ENCODE peak calls at places on chromosomes 1 and 21, in five cellular contexts. X is A549, N is HepG2, M is GM23338, Y is stomach. K is an unnamed sample. For H3K4me1, the result is how much of the 10 kb centered on the place peaks cover.

GRCh38 chr1:226309398-226310122 is 596 bp upstream of the LIN9 start:
- DNase-seq in M (peak), Y (no peak), X (peak), N (peak), K (no peak)

GRCh38 chr1:21933397-21934248 is 3.5 kb downstream of the HSPG2 start:
- DNase-seq in M (peak), Y (peak), N (no peak), X (no peak), K (peak)

GRCh38 chr1:190353538-190354101 is 124.0 kb downstream of the BRINP3 start:
- DNase-seq in M (no peak), N (no peak), X (no peak), Y (no peak), K (no peak)

GRCh38 chr21:42572906-42573495 is 59.3 kb downstream of the SLC37A1 start:
- DNase-seq in Y (peak), N (no peak), X (no peak), M (no peak), K (no peak)

GRCh38 chr1:59994302-59995198 is 68.0 kb upstream of the CYP2J2 start:
- DNase-seq in N (no peak), M (no peak), X (no peak), Y (no peak), K (no peak)

GRCh38 chr21:32392880-32393676 is at the start of gene URB1:
- DNase-seq in N (peak), Y (peak), M (peak), X (peak), K (peak)

GRCh38 chr1:36304970-36305914 is 926 bp upstream of the SH3D21 start:
- DNase-seq in X (no peak), N (peak), M (peak), Y (no peak), K (no peak)

GRCh38 chr1:118744420-118744819 is 243.7 kb downstream of the TBX15 start:
- DNase-seq in Y (no peak), M (no peak), X (no peak), N (no peak), K (no peak)

GRCh38 chr1:939511-940107 is 15.9 kb downstream of the SAMD11 start:
- DNase-seq in N (no peak), Y (no peak), X (no peak), M (no peak), K (no peak)

GRCh38 chr1:6386371-6386949 is 7.1 kb downstream of the ACOT7 start:
- DNase-seq in M (no peak), Y (no peak), N (no peak), X (no peak), K (no peak)

GRCh38 chr1:6384962-6385672 is 8.4 kb downstream of the ACOT7 start:
- DNase-seq in X (no peak), N (no peak), M (no peak), Y (no peak), K (peak)

GRCh38 chr1:6389971-6390370 is 3.6 kb downstream of the ACOT7 start:
- DNase-seq in N (no peak), Y (no peak), M (no peak), X (no peak), K (no peak)

GRCh38 chr1:6384135-6384534 is 9.4 kb downstream of the ACOT7 start:
- DNase-seq in X (no peak), N (no peak), M (no peak), Y (no peak), K (no peak)

GRCh38 chr1:6385673-6386191 is 7.8 kb downstream of the ACOT7 start:
- DNase-seq in Y (no peak), N (no peak), X (peak), M (peak), K (peak)
- H3K4me3 ChIP-seq in Y (no peak), N (no peak), X (peak), M (peak), K (no peak)

GRCh38 chr1:64984106-64984505 is 17.8 kb upstream of the JAK1 start:
- DNase-seq in N (no peak), Y (no peak), X (no peak), M (peak), K (no peak)
- TF ChIP-seq CTCF in N (no peak), Y (no peak), X (no peak), M (peak), K (no peak)

DNA sequence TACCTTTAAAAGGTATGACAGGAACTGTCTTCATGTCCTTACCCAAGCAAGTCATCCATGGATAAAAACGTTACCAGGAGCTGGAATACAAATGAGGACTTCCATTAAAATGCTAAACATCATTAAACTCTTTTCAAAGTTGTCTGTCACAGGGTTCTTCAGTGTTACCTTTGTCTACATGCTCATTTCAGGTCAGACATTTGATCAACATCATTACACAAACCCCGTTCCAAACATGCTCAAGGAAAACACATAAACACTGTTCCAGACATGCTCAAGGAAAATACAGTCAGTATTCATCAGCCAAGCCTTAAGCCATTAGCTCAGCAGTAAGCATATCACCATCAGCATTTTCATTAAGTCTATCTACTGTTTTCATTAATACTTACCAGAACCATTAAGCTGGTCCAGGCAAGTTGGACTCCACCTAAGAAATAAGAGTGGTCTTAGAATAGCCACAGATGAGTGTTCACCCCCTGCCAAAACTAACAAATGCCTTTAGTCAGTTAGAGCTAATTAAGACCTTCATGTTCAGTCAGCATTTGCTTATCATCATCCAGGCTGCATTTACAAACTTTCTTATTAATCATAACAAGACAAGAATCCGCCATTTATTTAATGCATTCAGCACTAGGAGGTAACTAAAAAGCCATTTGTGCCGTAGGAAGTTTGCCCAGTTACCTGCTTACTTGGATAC is 2.2 kb downstream of the GAS5 start:
- DNase-seq in X (no peak), N (no peak), Y (no peak), M (no peak), K (no peak)
- H3K4me1 ChIP-seq in X (under half), N (under half), Y (under half), M (under half), K (under half)

DNA sequence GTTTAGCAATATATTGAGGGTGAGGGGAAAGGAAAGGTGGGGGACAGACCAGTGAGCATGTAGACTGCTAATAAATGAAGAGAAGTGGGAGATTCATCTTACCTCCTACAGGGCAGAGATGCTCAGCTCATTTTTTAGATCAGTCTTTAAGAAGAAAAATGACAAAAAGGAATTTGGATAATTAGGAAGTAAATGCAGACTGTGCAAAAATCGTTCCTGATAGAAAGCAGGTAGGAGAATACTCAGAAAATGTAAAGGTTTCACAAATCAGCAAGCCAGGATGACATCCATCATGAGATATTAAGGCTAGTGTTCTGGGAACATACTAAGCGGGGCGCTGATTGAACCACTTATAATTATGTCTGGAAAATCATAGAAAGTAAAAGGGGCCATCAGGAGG is 106.3 kb downstream of the RNF220 start:
- DNase-seq in N (no peak), M (no peak), X (no peak), Y (no peak), K (no peak)
- H3K4me3 ChIP-seq in N (no peak), M (no peak), X (no peak), Y (no peak), K (no peak)

GRCh38 chr21:28871388-28872015 is 121.2 kb downstream of the LTN1 start:
- DNase-seq in N (no peak), X (no peak), M (no peak), Y (no peak), K (no peak)
- TF ChIP-seq CTCF in N (no peak), X (no peak), M (no peak), Y (no peak), K (no peak)

GRCh38 chr1:116957646-116958045 is 43.9 kb upstream of the CD101 start:
- DNase-seq in M (no peak), Y (no peak), N (no peak), X (no peak), K (no peak)

GRCh38 chr1:116958110-116958509 is 43.5 kb upstream of the CD101 start:
- DNase-seq in N (no peak), X (no peak), M (no peak), Y (no peak), K (no peak)

GRCh38 chr1:116951175-116951935 is 41.6 kb downstream of the PTGFRN start:
- DNase-seq in Y (no peak), N (no peak), X (no peak), M (no peak), K (peak)

GRCh38 chr1:116954450-116954849 is 44.7 kb downstream of the PTGFRN start:
- DNase-seq in X (no peak), M (no peak), N (no peak), Y (no peak), K (no peak)

GRCh38 chr1:116956378-116956777 is 45.2 kb upstream of the CD101 start:
- DNase-seq in N (no peak), M (no peak), X (no peak), Y (no peak), K (no peak)
- H3K4me1 ChIP-seq in N (under half), M (under half), X (under half), Y (under half), K (under half)